ENCODE peak calls at places on chromosomes 1 and 21, in five cellular contexts. One of them, this sample, is unnamed.

GRCh38 chr1:236307437-236307836 is 25.7 kb upstream of the ERO1B start:
- DNase-seq in spleen: no peak
- DNase-seq in transverse colon: no peak
- DNase-seq in adrenal gland: no peak
- DNase-seq in GM12892: no peak
- DNase-seq in this sample: no peak

GRCh38 chr1:200206761-200207160 is 179.3 kb downstream of the NR5A2 start:
- DNase-seq in GM12892: no peak
- DNase-seq in adrenal gland: no peak
- DNase-seq in transverse colon: no peak
- DNase-seq in spleen: no peak
- DNase-seq in this sample: no peak

GRCh38 chr1:212675675-212676074 is 24.0 kb downstream of the BATF3 start:
- DNase-seq in spleen: no peak
- DNase-seq in adrenal gland: no peak
- DNase-seq in transverse colon: no peak
- DNase-seq in GM12892: no peak
- DNase-seq in this sample: no peak

GRCh38 chr1:199529324-199529723 is 498.2 kb upstream of the NR5A2 start:
- DNase-seq in adrenal gland: no peak
- DNase-seq in transverse colon: no peak
- DNase-seq in GM12892: no peak
- DNase-seq in spleen: no peak
- DNase-seq in this sample: no peak

GRCh38 chr1:110390096-110390495 is 730 bp downstream of the SLC16A4 start:
- DNase-seq in adrenal gland: no peak
- DNase-seq in spleen: no peak
- DNase-seq in GM12892: no peak
- DNase-seq in transverse colon: peak
- DNase-seq in this sample: peak

GRCh38 chr1:223704921-223705878 is 7.1 kb upstream of the CAPN2 start:
- DNase-seq in GM12892: no peak
- DNase-seq in transverse colon: no peak
- DNase-seq in spleen: no peak
- DNase-seq in adrenal gland: no peak
- DNase-seq in this sample: no peak

GRCh38 chr1:43239484-43239883 is 30.3 kb upstream of the TMEM125 start:
- DNase-seq in spleen: no peak
- DNase-seq in GM12892: peak
- DNase-seq in adrenal gland: no peak
- DNase-seq in transverse colon: no peak
- DNase-seq in this sample: no peak

GRCh38 chr1:169909499-169909898 is 15.8 kb upstream of the SCYL3 start:
- DNase-seq in spleen: no peak
- DNase-seq in adrenal gland: no peak
- DNase-seq in transverse colon: no peak
- DNase-seq in GM12892: no peak
- DNase-seq in this sample: no peak

GRCh38 chr1:117857434-117857833 is 72.0 kb downstream of the GDAP2 start:
- DNase-seq in spleen: no peak
- DNase-seq in adrenal gland: no peak
- DNase-seq in GM12892: no peak
- DNase-seq in transverse colon: no peak
- DNase-seq in this sample: no peak

GRCh38 chr1:101025283-101025679 is 303 bp downstream of the DPH5 start:
- DNase-seq in GM12892: no peak
- DNase-seq in spleen: peak
- DNase-seq in adrenal gland: peak
- DNase-seq in transverse colon: peak
- DNase-seq in this sample: peak

GRCh38 chr1:151398691-151399065 is 695 bp upstream of the PSMB4 start:
- DNase-seq in adrenal gland: no peak
- DNase-seq in spleen: no peak
- DNase-seq in GM12892: no peak
- DNase-seq in transverse colon: no peak
- DNase-seq in this sample: no peak

GRCh38 chr1:243420968-243421675 is 165.3 kb downstream of the SDCCAG8 start:
- DNase-seq in transverse colon: no peak
- DNase-seq in GM12892: no peak
- DNase-seq in spleen: no peak
- DNase-seq in adrenal gland: no peak
- DNase-seq in this sample: no peak

GRCh38 chr21:31650930-31651329 is 8.6 kb upstream of the SOD1 start:
- DNase-seq in adrenal gland: no peak
- DNase-seq in GM12892: no peak
- DNase-seq in spleen: no peak
- DNase-seq in transverse colon: no peak
- DNase-seq in this sample: no peak

GRCh38 chr1:11838349-11839272 is 9.0 kb downstream of the NPPA start:
- DNase-seq in transverse colon: peak
- DNase-seq in adrenal gland: peak
- DNase-seq in GM12892: peak
- DNase-seq in spleen: peak
- DNase-seq in this sample: peak

GRCh38 chr1:11842154-11843041 is 5.2 kb downstream of the NPPA start:
- DNase-seq in GM12892: no peak
- DNase-seq in adrenal gland: no peak
- DNase-seq in spleen: peak
- DNase-seq in transverse colon: peak
- DNase-seq in this sample: no peak

GRCh38 chr1:11841245-11842153 is 6.1 kb downstream of the NPPA start:
- DNase-seq in adrenal gland: no peak
- DNase-seq in GM12892: no peak
- DNase-seq in spleen: no peak
- DNase-seq in transverse colon: no peak
- DNase-seq in this sample: no peak

GRCh38 chr1:11837767-11838348 is 9.7 kb downstream of the NPPA start:
- DNase-seq in GM12892: no peak
- DNase-seq in adrenal gland: no peak
- DNase-seq in spleen: no peak
- DNase-seq in transverse colon: no peak
- DNase-seq in this sample: no peak

GRCh38 chr1:11839727-11840705 is 7.6 kb downstream of the NPPA start:
- DNase-seq in adrenal gland: no peak
- DNase-seq in transverse colon: no peak
- DNase-seq in GM12892: no peak
- DNase-seq in spleen: no peak
- DNase-seq in this sample: no peak
- TF ChIP-seq POLR2A in adrenal gland: no peak
- TF ChIP-seq POLR2A in transverse colon: no peak
- TF ChIP-seq POLR2A in GM12892: no peak
- TF ChIP-seq POLR2A in spleen: no peak
- TF ChIP-seq POLR2A in this sample: no peak

GRCh38 chr1:165854101-165854845 is 26.9 kb downstream of the UCK2 start:
- DNase-seq in adrenal gland: no peak
- DNase-seq in GM12892: no peak
- DNase-seq in spleen: no peak
- DNase-seq in transverse colon: no peak
- DNase-seq in this sample: no peak
- TF ChIP-seq POLR2A in adrenal gland: no peak
- TF ChIP-seq POLR2A in GM12892: no peak
- TF ChIP-seq POLR2A in spleen: no peak
- TF ChIP-seq POLR2A in transverse colon: no peak
- TF ChIP-seq POLR2A in this sample: no peak

GRCh38 chr1:246169019-246169418 is 338.1 kb downstream of the SMYD3 start:
- DNase-seq in adrenal gland: no peak
- DNase-seq in GM12892: no peak
- DNase-seq in transverse colon: no peak
- DNase-seq in spleen: no peak
- DNase-seq in this sample: no peak
- TF ChIP-seq POLR2A in adrenal gland: no peak
- TF ChIP-seq POLR2A in GM12892: no peak
- TF ChIP-seq POLR2A in transverse colon: no peak
- TF ChIP-seq POLR2A in spleen: no peak
- TF ChIP-seq POLR2A in this sample: no peak

GRCh38 chr1:145425436-145426029 is at the start of gene NBPF20:
- DNase-seq in GM12892: peak
- DNase-seq in spleen: peak
- DNase-seq in adrenal gland: peak
- DNase-seq in transverse colon: peak
- DNase-seq in this sample: peak
- TF ChIP-seq POLR2A in GM12892: no peak
- TF ChIP-seq POLR2A in spleen: no peak
- TF ChIP-seq POLR2A in adrenal gland: no peak
- TF ChIP-seq POLR2A in transverse colon: no peak
- TF ChIP-seq POLR2A in this sample: peak

DNA sequence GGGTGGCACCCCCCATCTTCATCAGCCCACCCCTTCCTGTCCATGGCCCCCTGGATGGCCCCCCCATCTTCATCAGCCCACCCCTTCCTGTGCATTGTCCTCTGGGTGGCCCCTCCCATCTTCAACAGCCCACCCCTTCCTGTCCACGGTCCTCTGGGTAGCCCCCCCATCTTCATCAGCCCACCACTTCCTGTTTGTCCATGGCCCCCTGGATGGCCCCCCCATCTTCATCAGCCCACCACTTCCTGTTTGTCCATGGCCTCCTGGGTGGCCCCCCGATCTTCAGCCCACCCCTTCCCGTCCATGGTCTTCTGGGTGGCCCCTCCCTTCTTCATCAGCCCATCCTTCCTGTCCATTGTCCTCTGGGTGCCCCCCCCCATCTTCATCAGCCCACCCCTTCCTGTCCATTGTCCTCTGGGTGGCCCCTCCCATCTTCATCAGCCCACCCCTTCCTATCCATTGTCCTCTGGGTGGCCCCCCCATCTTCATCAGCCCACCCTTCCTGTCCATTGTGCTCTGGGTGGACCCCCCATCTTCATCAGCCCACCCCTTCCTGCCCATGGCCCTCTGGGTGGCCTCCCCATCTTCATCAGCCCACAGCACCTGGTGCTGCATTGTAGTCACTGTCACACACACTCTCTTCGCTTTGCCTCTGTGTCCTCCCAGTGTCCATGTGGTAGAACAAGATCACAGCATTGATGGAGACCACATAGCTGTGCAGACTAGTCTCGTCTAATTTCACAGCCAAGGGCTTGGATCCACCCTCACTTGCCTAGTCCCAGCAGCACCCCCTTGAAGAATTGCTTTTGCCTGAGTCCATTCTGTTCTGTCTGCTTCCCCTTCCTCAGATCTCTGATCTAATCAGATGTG is 95.9 kb downstream of the PCBP3 start:
- DNase-seq in transverse colon: no peak
- DNase-seq in spleen: no peak
- DNase-seq in GM12892: no peak
- DNase-seq in adrenal gland: no peak
- DNase-seq in this sample: no peak
- TF ChIP-seq POLR2A in transverse colon: no peak
- TF ChIP-seq POLR2A in spleen: no peak
- TF ChIP-seq POLR2A in GM12892: no peak
- TF ChIP-seq POLR2A in adrenal gland: no peak
- TF ChIP-seq POLR2A in this sample: no peak

GRCh38 chr21:15764878-15765277 is 35.1 kb downstream of the USP25 start:
- DNase-seq in transverse colon: no peak
- DNase-seq in spleen: no peak
- DNase-seq in GM12892: no peak
- DNase-seq in adrenal gland: no peak
- DNase-seq in this sample: no peak
- TF ChIP-seq POLR2A in transverse colon: no peak
- TF ChIP-seq POLR2A in spleen: no peak
- TF ChIP-seq POLR2A in GM12892: no peak
- TF ChIP-seq POLR2A in adrenal gland: no peak
- TF ChIP-seq POLR2A in this sample: no peak

This sample was measured in Peyer's patch.